ENCODE peak calls at places on chromosomes 11 and 22, in nine cellular contexts. Z is cardiac muscle cell, P is colonic mucosa, G is keratinocyte, R is BJ, Q is choroid plexus epithelial cell, W is BE2C, T is Peyer's patch, H is epithelial cell of esophagus. C is an unnamed sample.

GRCh38 chr22:35648066-35649025 is at the start of gene APOL6:
- DNase-seq in P (peak), G (no peak), R (no peak), H (peak), T (peak), Q (peak), Z (no peak), W (no peak), C (peak)

GRCh38 chr11:119085523-119085878 is 820 bp downstream of the HMBS start:
- DNase-seq in P (peak), W (peak), G (no peak), Z (no peak), Q (no peak), T (no peak), H (no peak), R (no peak), C (peak)

GRCh38 chr11:28447226-28447625 is 339.0 kb downstream of the METTL15 start:
- DNase-seq in R (peak), H (no peak), Z (no peak), G (no peak), Q (peak), P (no peak), W (no peak), T (no peak), C (peak)

GRCh38 chr11:64244107-64244506 is 2.6 kb downstream of the PPP1R14B start:
- DNase-seq in G (no peak), T (no peak), R (no peak), Q (no peak), H (no peak), W (no peak), P (no peak), Z (no peak), C (no peak)

GRCh38 chr22:20552913-20553401 is 45.5 kb downstream of the MED15 start:
- DNase-seq in Q (peak), T (no peak), G (no peak), W (no peak), H (no peak), P (peak), R (no peak), Z (no peak), C (peak)

GRCh38 chr11:122178795-122179194 is 62.8 kb upstream of the BLID start:
- DNase-seq in H (no peak), R (no peak), T (no peak), P (no peak), Q (peak), W (no peak), Z (no peak), G (no peak), C (no peak)

GRCh38 chr11:64123679-64124078 is 42.2 kb downstream of the MACROD1 start:
- DNase-seq in T (no peak), R (no peak), H (no peak), Q (no peak), Z (no peak), W (no peak), G (no peak), P (no peak), C (no peak)

GRCh38 chr11:86182976-86183584 is 61.5 kb upstream of the EED start:
- DNase-seq in Q (peak), R (no peak), T (peak), H (peak), G (peak), Z (no peak), P (peak), W (no peak), C (no peak)

GRCh38 chr11:27423125-27423524 is 49.5 kb downstream of the LGR4 start:
- DNase-seq in Q (peak), H (peak), G (no peak), P (peak), W (no peak), Z (no peak), T (no peak), R (peak), C (peak)

GRCh38 chr22:39800790-39801540 is 92.6 kb downstream of the ENTHD1 start:
- DNase-seq in H (no peak), Z (no peak), R (no peak), P (no peak), Q (no peak), G (no peak), T (no peak), W (no peak), C (no peak)

GRCh38 chr22:42792909-42793847 is 63.9 kb downstream of the ARFGAP3 start:
- DNase-seq in Z (no peak), T (no peak), W (no peak), Q (no peak), R (no peak), H (no peak), P (no peak), G (no peak), C (no peak)

GRCh38 chr11:131217313-131218297 is 152.8 kb upstream of the NTM start:
- DNase-seq in W (no peak), H (peak), Q (no peak), T (no peak), P (no peak), R (no peak), G (no peak), Z (no peak), C (peak)
- TF ChIP-seq CTCF in W (no peak), H (peak), Q (no peak), T (no peak), P (no peak), R (peak), G (peak), Z (no peak), C (peak)

GRCh38 chr11:75524576-75525432 is 937 bp downstream of the GDPD5 start:
- DNase-seq in P (no peak), Z (peak), T (peak), G (no peak), W (no peak), Q (no peak), H (no peak), R (no peak), C (no peak)

GRCh38 chr11:75525433-75526191 is at the start of gene GDPD5:
- DNase-seq in Z (peak), T (peak), P (peak), W (peak), R (no peak), G (no peak), H (peak), Q (peak), C (peak)

GRCh38 chr11:75526192-75526541 is 426 bp upstream of the GDPD5 start:
- DNase-seq in Q (no peak), H (no peak), P (no peak), T (no peak), Z (no peak), W (no peak), G (no peak), R (no peak), C (no peak)

GRCh38 chr11:75527938-75528845 is 2.5 kb upstream of the GDPD5 start:
- DNase-seq in R (no peak), P (no peak), Q (no peak), W (no peak), Z (no peak), T (no peak), G (no peak), H (no peak), C (no peak)

GRCh38 chr11:75527130-75527529 is 1.4 kb upstream of the GDPD5 start:
- DNase-seq in G (no peak), W (no peak), P (no peak), Z (no peak), Q (no peak), T (no peak), R (no peak), H (no peak), C (no peak)
- H3K4me3 ChIP-seq in G (no peak), W (no peak), P (no peak), Z (no peak), Q (no peak), T (no peak), R (no peak), H (no peak), C (no peak)

GRCh38 chr22:37822079-37822833 is 926 bp upstream of the GALR3 start:
- DNase-seq in T (no peak), R (no peak), P (no peak), H (no peak), Q (no peak), Z (no peak), G (no peak), W (no peak), C (peak)
- TF ChIP-seq CTCF in T (no peak), R (no peak), P (no peak), H (no peak), Q (no peak), Z (no peak), G (no peak), W (no peak), C (no peak)

GRCh38 chr11:114159802-114160588 is 100.5 kb downstream of the ZBTB16 start:
- DNase-seq in W (peak), H (peak), T (peak), Q (peak), G (peak), Z (peak), P (peak), R (peak), C (peak)

GRCh38 chr11:114163231-114163631 is 103.7 kb downstream of the ZBTB16 start:
- DNase-seq in G (peak), Z (no peak), T (no peak), Q (no peak), W (no peak), P (no peak), H (peak), R (no peak), C (peak)

GRCh38 chr11:114160884-114161283 is 101.4 kb downstream of the ZBTB16 start:
- DNase-seq in R (no peak), Z (no peak), H (peak), W (no peak), G (peak), Q (no peak), P (no peak), T (no peak), C (no peak)

GRCh38 chr11:114162719-114163123 is 103.2 kb downstream of the ZBTB16 start:
- DNase-seq in H (peak), R (peak), Z (peak), Q (peak), W (peak), G (peak), P (peak), T (peak), C (peak)

DNA sequence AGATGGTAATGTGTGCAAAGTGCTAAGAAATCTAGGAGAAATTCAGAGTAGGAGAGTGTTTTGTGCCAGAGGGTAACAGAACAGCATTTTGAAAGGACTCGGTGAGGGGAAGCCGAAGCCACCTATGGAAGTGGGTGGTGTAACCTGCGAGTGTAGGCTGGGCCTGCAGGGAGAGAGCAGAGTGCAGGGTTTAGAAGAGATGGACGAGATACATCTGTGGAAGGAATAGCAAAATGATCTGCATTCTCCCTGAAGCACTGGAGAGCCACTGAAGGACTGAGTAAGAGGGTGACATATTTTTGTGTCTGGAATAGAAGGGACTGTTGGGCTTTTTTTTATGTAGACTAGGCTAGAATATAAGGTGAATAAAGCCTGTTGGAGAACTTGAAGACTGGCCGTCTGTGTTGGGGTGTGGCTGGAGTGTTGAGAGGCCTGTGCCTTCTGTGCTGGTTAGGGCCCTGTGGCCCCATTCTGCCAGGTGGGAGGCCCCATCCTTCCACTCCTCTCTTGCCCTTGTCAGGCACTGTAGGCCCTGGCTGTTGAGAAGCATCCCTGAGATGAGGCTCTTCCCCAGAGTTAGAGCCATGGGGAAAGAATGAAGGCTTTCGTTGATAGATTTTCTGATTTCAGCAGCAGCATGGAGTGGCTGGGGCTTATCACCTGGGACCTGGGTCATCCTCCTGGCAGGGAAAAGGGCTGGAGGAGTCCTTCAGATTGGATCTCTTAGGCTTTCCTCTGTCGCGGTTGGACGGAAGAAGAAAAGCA is 102.2 kb downstream of the ZBTB16 start:
- DNase-seq in R (no peak), T (no peak), H (no peak), Q (no peak), G (no peak), Z (no peak), W (no peak), P (no peak), C (no peak)
- H3K4me3 ChIP-seq in R (no peak), T (no peak), H (no peak), Q (no peak), G (no peak), Z (no peak), W (no peak), P (no peak), C (no peak)

DNA sequence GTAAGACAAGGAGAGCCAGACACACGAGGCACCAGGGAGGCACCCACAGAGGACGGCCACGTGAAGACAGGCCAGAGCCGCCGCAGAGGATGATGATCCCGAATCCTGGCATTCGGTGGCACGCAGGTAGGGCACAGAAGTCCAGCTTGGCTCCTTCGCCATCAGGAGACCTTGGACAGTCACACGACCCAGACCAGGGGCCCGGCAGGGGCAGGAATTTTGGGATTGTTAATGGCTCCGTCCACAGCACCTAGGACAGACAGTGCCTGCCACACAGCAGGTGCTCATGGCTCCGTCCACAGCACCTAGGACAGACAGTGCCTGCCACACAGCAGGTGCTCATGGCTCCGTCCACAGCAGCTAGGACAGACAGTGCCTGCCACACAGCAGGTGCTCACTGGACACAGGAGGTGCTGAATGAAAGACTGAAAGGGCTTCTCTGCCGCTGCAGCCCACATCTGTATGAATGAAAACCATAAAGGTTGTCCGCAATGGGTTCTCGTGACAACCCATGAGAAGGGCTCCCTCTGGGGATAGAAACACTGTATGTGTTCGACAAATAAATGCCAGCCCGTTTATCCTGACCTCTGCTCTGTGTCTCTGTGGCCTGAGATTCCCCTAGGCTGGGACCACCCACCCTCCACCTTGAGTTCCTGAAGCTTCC is 341.6 kb downstream of the CTTN start:
- DNase-seq in Z (peak), P (no peak), R (no peak), G (no peak), H (no peak), T (no peak), W (no peak), Q (no peak), C (no peak)
- TF ChIP-seq CTCF in Z (no peak), P (no peak), R (no peak), G (no peak), H (no peak), T (no peak), W (peak), Q (no peak), C (no peak)

DNA sequence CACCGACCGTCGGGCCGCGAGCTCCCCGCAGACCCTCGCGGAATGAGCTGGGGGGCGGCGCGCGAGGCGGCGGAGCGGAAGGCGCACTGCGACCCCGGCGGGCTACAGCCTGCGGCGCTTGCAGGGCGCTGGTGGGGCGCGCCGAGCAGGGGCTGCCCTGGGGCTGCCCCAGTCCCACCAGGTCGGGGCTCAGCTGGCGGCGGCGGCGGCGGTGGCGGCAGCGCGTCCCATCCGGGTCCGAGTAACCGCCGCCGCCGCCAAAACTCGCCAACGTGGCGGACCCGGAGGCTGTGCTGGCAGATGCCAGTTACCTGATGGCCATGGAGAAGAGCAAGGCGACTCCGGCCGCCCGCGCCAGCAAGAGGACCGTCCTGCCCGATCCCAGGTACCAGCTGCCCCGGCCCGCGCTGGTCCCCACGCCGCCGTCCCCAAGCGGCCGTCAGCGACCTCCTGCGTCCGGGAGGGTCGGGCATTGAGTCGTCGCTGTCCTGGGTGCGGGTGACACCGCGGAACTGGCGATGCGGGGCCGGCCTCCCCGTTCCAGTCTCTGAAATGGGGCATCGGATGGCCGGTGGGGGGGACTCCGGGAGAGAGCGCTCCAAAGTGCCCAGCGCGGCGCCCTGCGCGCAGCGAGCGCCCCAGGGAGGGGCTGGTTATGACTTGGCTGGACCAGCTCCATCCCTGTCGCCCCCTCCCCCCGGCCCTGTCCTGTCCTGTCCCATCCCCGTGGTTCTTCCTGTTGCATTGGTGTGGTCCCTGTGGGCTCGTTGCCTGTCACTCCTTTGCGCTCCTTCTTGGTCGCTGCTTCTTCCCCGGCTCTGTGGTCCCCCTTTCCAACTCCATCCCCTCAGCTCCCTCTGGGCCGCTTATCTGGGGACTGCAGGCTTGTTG is 63.5 kb downstream of the CRYBB2 start:
- DNase-seq in Z (peak), W (peak), H (no peak), R (no peak), P (no peak), Q (no peak), T (no peak), G (no peak), C (no peak)
- H3K4me3 ChIP-seq in Z (peak), W (peak), H (no peak), R (no peak), P (no peak), Q (no peak), T (no peak), G (no peak), C (no peak)

DNA sequence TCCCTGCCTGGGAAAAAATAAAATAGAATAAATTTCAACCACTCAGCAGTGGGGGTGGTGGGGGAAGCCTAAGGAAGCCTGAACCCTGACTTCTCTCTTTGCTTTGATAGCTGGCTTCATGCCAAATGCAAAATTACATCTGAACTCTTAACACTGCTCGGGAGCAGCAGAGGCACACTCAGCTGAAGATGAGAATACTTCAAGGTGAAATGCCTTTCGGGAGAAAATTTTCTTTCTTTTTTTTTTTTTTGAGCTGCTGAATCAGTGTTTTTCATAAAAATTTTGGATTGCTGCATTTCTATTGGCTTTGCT is 1272.4 kb downstream of the LRRC4C start:
- DNase-seq in R (no peak), H (no peak), Q (no peak), T (no peak), G (no peak), Z (peak), W (no peak), P (no peak), C (no peak)
- TF ChIP-seq CTCF in R (no peak), H (no peak), Q (no peak), T (no peak), G (no peak), Z (no peak), W (no peak), P (no peak), C (no peak)

GRCh38 chr11:116680349-116681125 is 92.2 kb downstream of the BUD13 start:
- DNase-seq in W (no peak), R (no peak), G (no peak), T (no peak), Q (no peak), H (no peak), P (no peak), Z (no peak), C (no peak)

GRCh38 chr11:116683982-116684381 is 88.8 kb downstream of the BUD13 start:
- DNase-seq in P (no peak), W (no peak), G (no peak), R (no peak), Q (no peak), Z (no peak), T (no peak), H (no peak), C (no peak)

DNA sequence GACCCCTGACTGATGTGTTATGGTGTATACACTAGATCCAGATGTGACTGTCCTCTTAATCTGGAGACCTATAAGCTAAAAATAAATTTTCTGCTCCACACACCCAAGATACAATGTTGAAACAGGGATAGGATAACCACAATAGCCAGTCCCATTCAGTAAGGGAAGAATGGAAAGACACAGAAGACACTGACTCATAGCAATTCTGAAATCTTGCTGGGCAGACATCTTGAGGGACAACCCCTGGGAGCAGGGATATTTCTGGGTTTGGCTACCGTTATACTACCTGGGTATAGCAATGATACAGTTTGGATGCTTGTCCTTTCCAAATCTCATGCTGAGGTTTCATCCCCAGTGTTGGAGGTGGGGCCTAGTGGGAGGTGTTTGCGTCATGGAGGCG is 93.9 kb downstream of the BUD13 start:
- DNase-seq in P (no peak), G (no peak), Z (no peak), W (no peak), T (no peak), Q (no peak), R (no peak), H (no peak), C (no peak)
- H3K4me3 ChIP-seq in P (no peak), G (no peak), Z (no peak), W (no peak), T (no peak), Q (no peak), R (no peak), H (no peak), C (no peak)